ENCODE peak calls at places on chromosome 10, in nine cellular contexts. One of them, this sample, is unnamed.

GRCh38 chr10:120423350-120424197 is 33.5 kb upstream of the PLPP4 start:
- DNase-seq in epithelial cell of prostate: no peak
- DNase-seq in stimulated activated CD4-positive, alpha-beta T cell treated with anti-CD3 and anti-CD28 coated beads, Interleukin-1b, Interleukin-23, amount 100 ng/mL, for 48 hours: peak; percentile 8
- DNase-seq in hepatic stellate cell: no peak
- DNase-seq in heart left ventricle: no peak
- DNase-seq in NCI-H2081 treated with DMSO at 0.1 percent for 48 hours: no peak
- DNase-seq in T follicular helper cell: no peak
- DNase-seq in adrenal gland: peak; percentile 32
- DNase-seq in renal cortical epithelial cell: peak; percentile 75
- DNase-seq in this sample: no peak

GRCh38 chr10:17882557-17882956 is 69.2 kb upstream of the SLC39A12 start:
- DNase-seq in hepatic stellate cell: no peak
- DNase-seq in NCI-H2081 treated with DMSO at 0.1 percent for 48 hours: no peak
- DNase-seq in epithelial cell of prostate: no peak
- DNase-seq in adrenal gland: no peak
- DNase-seq in stimulated activated CD4-positive, alpha-beta T cell treated with anti-CD3 and anti-CD28 coated beads, Interleukin-1b, Interleukin-23, amount 100 ng/mL, for 48 hours: no peak
- DNase-seq in renal cortical epithelial cell: peak; percentile 26
- DNase-seq in heart left ventricle: no peak
- DNase-seq in T follicular helper cell: no peak
- DNase-seq in this sample: no peak

GRCh38 chr10:6201511-6201975 is 1.2 kb upstream of the PFKFB3 start:
- DNase-seq in epithelial cell of prostate: peak; percentile 41
- DNase-seq in heart left ventricle: peak; percentile 75
- DNase-seq in adrenal gland: peak; percentile 82
- DNase-seq in NCI-H2081 treated with DMSO at 0.1 percent for 48 hours: no peak
- DNase-seq in stimulated activated CD4-positive, alpha-beta T cell treated with anti-CD3 and anti-CD28 coated beads, Interleukin-1b, Interleukin-23, amount 100 ng/mL, for 48 hours: peak; percentile 91
- DNase-seq in hepatic stellate cell: peak; percentile 73
- DNase-seq in T follicular helper cell: peak; percentile 75
- DNase-seq in renal cortical epithelial cell: peak; percentile 45
- DNase-seq in this sample: peak; percentile 72

GRCh38 chr10:8456386-8456785 is 401.9 kb downstream of the GATA3 start:
- DNase-seq in heart left ventricle: no peak
- DNase-seq in renal cortical epithelial cell: no peak
- DNase-seq in adrenal gland: no peak
- DNase-seq in stimulated activated CD4-positive, alpha-beta T cell treated with anti-CD3 and anti-CD28 coated beads, Interleukin-1b, Interleukin-23, amount 100 ng/mL, for 48 hours: no peak
- DNase-seq in hepatic stellate cell: no peak
- DNase-seq in epithelial cell of prostate: no peak
- DNase-seq in NCI-H2081 treated with DMSO at 0.1 percent for 48 hours: no peak
- DNase-seq in T follicular helper cell: no peak
- DNase-seq in this sample: no peak

GRCh38 chr10:485776-486572 is 203.5 kb downstream of the DIP2C start:
- DNase-seq in adrenal gland: peak; percentile 12
- DNase-seq in stimulated activated CD4-positive, alpha-beta T cell treated with anti-CD3 and anti-CD28 coated beads, Interleukin-1b, Interleukin-23, amount 100 ng/mL, for 48 hours: no peak
- DNase-seq in hepatic stellate cell: no peak
- DNase-seq in T follicular helper cell: no peak
- DNase-seq in NCI-H2081 treated with DMSO at 0.1 percent for 48 hours: no peak
- DNase-seq in epithelial cell of prostate: no peak
- DNase-seq in heart left ventricle: no peak
- DNase-seq in renal cortical epithelial cell: no peak
- DNase-seq in this sample: no peak

GRCh38 chr10:123986736-123987135 is 95.1 kb upstream of the CPXM2 start:
- DNase-seq in NCI-H2081 treated with DMSO at 0.1 percent for 48 hours: no peak
- DNase-seq in T follicular helper cell: no peak
- DNase-seq in adrenal gland: no peak
- DNase-seq in hepatic stellate cell: no peak
- DNase-seq in heart left ventricle: no peak
- DNase-seq in renal cortical epithelial cell: no peak
- DNase-seq in epithelial cell of prostate: peak; percentile 29
- DNase-seq in stimulated activated CD4-positive, alpha-beta T cell treated with anti-CD3 and anti-CD28 coated beads, Interleukin-1b, Interleukin-23, amount 100 ng/mL, for 48 hours: no peak
- DNase-seq in this sample: no peak

GRCh38 chr10:1550291-1550595 is 187.1 kb downstream of the ADARB2 start:
- DNase-seq in renal cortical epithelial cell: no peak
- DNase-seq in T follicular helper cell: no peak
- DNase-seq in epithelial cell of prostate: no peak
- DNase-seq in adrenal gland: no peak
- DNase-seq in heart left ventricle: no peak
- DNase-seq in stimulated activated CD4-positive, alpha-beta T cell treated with anti-CD3 and anti-CD28 coated beads, Interleukin-1b, Interleukin-23, amount 100 ng/mL, for 48 hours: no peak
- DNase-seq in NCI-H2081 treated with DMSO at 0.1 percent for 48 hours: no peak
- DNase-seq in hepatic stellate cell: no peak
- DNase-seq in this sample: no peak

GRCh38 chr10:54958844-54959243 is 157.8 kb upstream of the PCDH15 start:
- DNase-seq in renal cortical epithelial cell: peak; percentile 30
- DNase-seq in heart left ventricle: no peak
- DNase-seq in adrenal gland: no peak
- DNase-seq in hepatic stellate cell: no peak
- DNase-seq in stimulated activated CD4-positive, alpha-beta T cell treated with anti-CD3 and anti-CD28 coated beads, Interleukin-1b, Interleukin-23, amount 100 ng/mL, for 48 hours: no peak
- DNase-seq in epithelial cell of prostate: no peak
- DNase-seq in NCI-H2081 treated with DMSO at 0.1 percent for 48 hours: no peak
- DNase-seq in T follicular helper cell: no peak
- DNase-seq in this sample: no peak

GRCh38 chr10:97332586-97333350 is 1.8 kb downstream of the FRAT2 start:
- DNase-seq in NCI-H2081 treated with DMSO at 0.1 percent for 48 hours: no peak
- DNase-seq in heart left ventricle: peak; percentile 43
- DNase-seq in stimulated activated CD4-positive, alpha-beta T cell treated with anti-CD3 and anti-CD28 coated beads, Interleukin-1b, Interleukin-23, amount 100 ng/mL, for 48 hours: no peak
- DNase-seq in T follicular helper cell: no peak
- DNase-seq in adrenal gland: peak; percentile 65
- DNase-seq in epithelial cell of prostate: no peak
- DNase-seq in renal cortical epithelial cell: peak; percentile 88
- DNase-seq in hepatic stellate cell: peak; percentile 88
- DNase-seq in this sample: no peak

GRCh38 chr10:29947701-29948060 is 111.7 kb downstream of the JCAD start:
- DNase-seq in T follicular helper cell: no peak
- DNase-seq in hepatic stellate cell: no peak
- DNase-seq in heart left ventricle: no peak
- DNase-seq in epithelial cell of prostate: no peak
- DNase-seq in NCI-H2081 treated with DMSO at 0.1 percent for 48 hours: no peak
- DNase-seq in renal cortical epithelial cell: no peak
- DNase-seq in stimulated activated CD4-positive, alpha-beta T cell treated with anti-CD3 and anti-CD28 coated beads, Interleukin-1b, Interleukin-23, amount 100 ng/mL, for 48 hours: no peak
- DNase-seq in adrenal gland: no peak
- DNase-seq in this sample: no peak

GRCh38 chr10:42646692-42647640 is 8.6 kb upstream of the ZNF33B start:
- DNase-seq in heart left ventricle: no peak
- DNase-seq in renal cortical epithelial cell: peak; percentile 11
- DNase-seq in NCI-H2081 treated with DMSO at 0.1 percent for 48 hours: no peak
- DNase-seq in hepatic stellate cell: no peak
- DNase-seq in adrenal gland: no peak
- DNase-seq in T follicular helper cell: no peak
- DNase-seq in stimulated activated CD4-positive, alpha-beta T cell treated with anti-CD3 and anti-CD28 coated beads, Interleukin-1b, Interleukin-23, amount 100 ng/mL, for 48 hours: no peak
- DNase-seq in epithelial cell of prostate: no peak
- DNase-seq in this sample: no peak

GRCh38 chr10:133274751-133275682 is 1.7 kb downstream of the ADAM8 start:
- DNase-seq in renal cortical epithelial cell: no peak
- DNase-seq in epithelial cell of prostate: peak; percentile 53
- DNase-seq in NCI-H2081 treated with DMSO at 0.1 percent for 48 hours: no peak
- DNase-seq in stimulated activated CD4-positive, alpha-beta T cell treated with anti-CD3 and anti-CD28 coated beads, Interleukin-1b, Interleukin-23, amount 100 ng/mL, for 48 hours: peak; percentile 86
- DNase-seq in hepatic stellate cell: no peak
- DNase-seq in heart left ventricle: peak; percentile 39
- DNase-seq in adrenal gland: no peak
- DNase-seq in T follicular helper cell: peak; percentile 80
- DNase-seq in this sample: peak; percentile 84

GRCh38 chr10:86291616-86292340 is 74.8 kb downstream of the GRID1 start:
- DNase-seq in epithelial cell of prostate: no peak
- DNase-seq in hepatic stellate cell: no peak
- DNase-seq in stimulated activated CD4-positive, alpha-beta T cell treated with anti-CD3 and anti-CD28 coated beads, Interleukin-1b, Interleukin-23, amount 100 ng/mL, for 48 hours: no peak
- DNase-seq in heart left ventricle: peak; percentile 6
- DNase-seq in NCI-H2081 treated with DMSO at 0.1 percent for 48 hours: no peak
- DNase-seq in T follicular helper cell: no peak
- DNase-seq in adrenal gland: no peak
- DNase-seq in renal cortical epithelial cell: no peak
- DNase-seq in this sample: no peak

GRCh38 chr10:60662917-60663614 is 115.2 kb upstream of the CDK1 start:
- DNase-seq in renal cortical epithelial cell: no peak
- DNase-seq in adrenal gland: no peak
- DNase-seq in NCI-H2081 treated with DMSO at 0.1 percent for 48 hours: no peak
- DNase-seq in heart left ventricle: no peak
- DNase-seq in T follicular helper cell: no peak
- DNase-seq in epithelial cell of prostate: no peak
- DNase-seq in hepatic stellate cell: peak; percentile 21
- DNase-seq in stimulated activated CD4-positive, alpha-beta T cell treated with anti-CD3 and anti-CD28 coated beads, Interleukin-1b, Interleukin-23, amount 100 ng/mL, for 48 hours: no peak
- DNase-seq in this sample: no peak

GRCh38 chr10:113991091-113991860 is 52.4 kb upstream of the ADRB1 start:
- DNase-seq in hepatic stellate cell: no peak
- DNase-seq in stimulated activated CD4-positive, alpha-beta T cell treated with anti-CD3 and anti-CD28 coated beads, Interleukin-1b, Interleukin-23, amount 100 ng/mL, for 48 hours: peak; percentile 42
- DNase-seq in adrenal gland: no peak
- DNase-seq in NCI-H2081 treated with DMSO at 0.1 percent for 48 hours: no peak
- DNase-seq in epithelial cell of prostate: no peak
- DNase-seq in heart left ventricle: no peak
- DNase-seq in renal cortical epithelial cell: no peak
- DNase-seq in T follicular helper cell: no peak
- DNase-seq in this sample: no peak

GRCh38 chr10:98463976-98464754 is 17.4 kb upstream of the HPS1 start:
- DNase-seq in adrenal gland: no peak
- DNase-seq in NCI-H2081 treated with DMSO at 0.1 percent for 48 hours: no peak
- DNase-seq in renal cortical epithelial cell: no peak
- DNase-seq in epithelial cell of prostate: no peak
- DNase-seq in heart left ventricle: no peak
- DNase-seq in stimulated activated CD4-positive, alpha-beta T cell treated with anti-CD3 and anti-CD28 coated beads, Interleukin-1b, Interleukin-23, amount 100 ng/mL, for 48 hours: no peak
- DNase-seq in T follicular helper cell: no peak
- DNase-seq in hepatic stellate cell: no peak
- DNase-seq in this sample: no peak

GRCh38 chr10:86290933-86291615 is 75.5 kb downstream of the GRID1 start:
- DNase-seq in heart left ventricle: peak; percentile 7
- DNase-seq in hepatic stellate cell: no peak
- DNase-seq in T follicular helper cell: no peak
- DNase-seq in renal cortical epithelial cell: no peak
- DNase-seq in NCI-H2081 treated with DMSO at 0.1 percent for 48 hours: no peak
- DNase-seq in epithelial cell of prostate: no peak
- DNase-seq in adrenal gland: no peak
- DNase-seq in stimulated activated CD4-positive, alpha-beta T cell treated with anti-CD3 and anti-CD28 coated beads, Interleukin-1b, Interleukin-23, amount 100 ng/mL, for 48 hours: no peak
- DNase-seq in this sample: no peak

GRCh38 chr10:16425449-16425848 is 11.4 kb upstream of the PTER start:
- DNase-seq in epithelial cell of prostate: no peak
- DNase-seq in heart left ventricle: no peak
- DNase-seq in NCI-H2081 treated with DMSO at 0.1 percent for 48 hours: no peak
- DNase-seq in T follicular helper cell: no peak
- DNase-seq in stimulated activated CD4-positive, alpha-beta T cell treated with anti-CD3 and anti-CD28 coated beads, Interleukin-1b, Interleukin-23, amount 100 ng/mL, for 48 hours: no peak
- DNase-seq in adrenal gland: no peak
- DNase-seq in hepatic stellate cell: no peak
- DNase-seq in renal cortical epithelial cell: no peak
- DNase-seq in this sample: no peak

GRCh38 chr10:78891741-78892140 is 177.0 kb upstream of the ZMIZ1 start:
- DNase-seq in T follicular helper cell: no peak
- DNase-seq in adrenal gland: no peak
- DNase-seq in heart left ventricle: no peak
- DNase-seq in stimulated activated CD4-positive, alpha-beta T cell treated with anti-CD3 and anti-CD28 coated beads, Interleukin-1b, Interleukin-23, amount 100 ng/mL, for 48 hours: no peak
- DNase-seq in epithelial cell of prostate: no peak
- DNase-seq in NCI-H2081 treated with DMSO at 0.1 percent for 48 hours: no peak
- DNase-seq in renal cortical epithelial cell: no peak
- DNase-seq in hepatic stellate cell: no peak
- DNase-seq in this sample: no peak

GRCh38 chr10:113808168-113808567 is 45.7 kb downstream of the DCLRE1A start:
- DNase-seq in heart left ventricle: no peak
- DNase-seq in adrenal gland: no peak
- DNase-seq in hepatic stellate cell: no peak
- DNase-seq in T follicular helper cell: no peak
- DNase-seq in epithelial cell of prostate: no peak
- DNase-seq in NCI-H2081 treated with DMSO at 0.1 percent for 48 hours: no peak
- DNase-seq in renal cortical epithelial cell: no peak
- DNase-seq in stimulated activated CD4-positive, alpha-beta T cell treated with anti-CD3 and anti-CD28 coated beads, Interleukin-1b, Interleukin-23, amount 100 ng/mL, for 48 hours: no peak
- DNase-seq in this sample: no peak